ENCODE peak calls at places on chromosomes 7 and 10, in six cellular contexts. G is HCT116, W is H1, C is GM12878, D is K562, F is HepG2. O is an unnamed sample.

GRCh38 chr7:156650042-156650441 is 9.5 kb downstream of the RNF32 start:
- DNase-seq in W (no peak), D (peak; percentile 79), F (peak; percentile 57), C (no peak), G (peak; percentile 33), O (no peak)

GRCh38 chr10:132458071-132458594 is 61.1 kb downstream of the PWWP2B start:
- DNase-seq in G (no peak), W (no peak), D (no peak), F (no peak), C (no peak), O (no peak)

GRCh38 chr7:118877187-118877586 is 652.7 kb downstream of the ANKRD7 start:
- DNase-seq in D (no peak), C (no peak), G (no peak), W (no peak), F (no peak), O (no peak)

GRCh38 chr10:80075781-80076180 is 2.7 kb upstream of the TMEM254 start:
- DNase-seq in F (no peak), G (no peak), W (no peak), D (no peak), C (no peak), O (no peak)

GRCh38 chr10:4947635-4948596 is 15.3 kb upstream of the AKR1C1 start:
- DNase-seq in F (peak; percentile 100), W (no peak), G (peak; percentile 8), C (no peak), D (no peak), O (no peak)

GRCh38 chr7:116863168-116863670 is 832 bp downstream of the CAPZA2 start:
- DNase-seq in C (no peak), W (peak; percentile 51), F (peak; percentile 19), G (no peak), D (no peak), O (no peak)

GRCh38 chr10:13632407-13632806 is 45.6 kb downstream of the PRPF18 start:
- DNase-seq in W (no peak), F (no peak), C (no peak), D (no peak), G (no peak), O (no peak)

GRCh38 chr7:50355817-50356178 is 51.3 kb downstream of the IKZF1 start:
- DNase-seq in G (no peak), D (peak; percentile 81), W (no peak), C (no peak), F (no peak), O (no peak)

GRCh38 chr10:62327897-62328296 is 46.3 kb upstream of the ZNF365 start:
- DNase-seq in C (no peak), W (no peak), F (no peak), G (no peak), D (no peak), O (no peak)

GRCh38 chr7:105003275-105003674 is 10.7 kb upstream of the KMT2E start:
- DNase-seq in D (no peak), F (no peak), W (no peak), C (no peak), G (no peak), O (no peak)

GRCh38 chr10:79045566-79046175 is 23.1 kb upstream of the ZMIZ1 start:
- DNase-seq in C (no peak), F (no peak), G (no peak), D (no peak), W (no peak), O (no peak)

GRCh38 chr7:139523988-139524815 is 717 bp downstream of the CLEC2L start:
- DNase-seq in C (no peak), W (peak; percentile 66), F (no peak), D (no peak), G (no peak), O (no peak)

GRCh38 chr7:28296571-28297483 is 115.5 kb upstream of the CREB5 start:
- DNase-seq in F (no peak), G (peak; percentile 55), D (peak; percentile 12), C (no peak), W (peak; percentile 80), O (peak; percentile 64)

GRCh38 chr10:71806706-71807556 is 33.6 kb upstream of the VSIR start:
- DNase-seq in G (no peak), D (no peak), F (no peak), C (no peak), W (no peak), O (no peak)

GRCh38 chr7:148973256-148973655 is 55.0 kb downstream of the PDIA4 start:
- DNase-seq in W (no peak), F (no peak), G (no peak), D (no peak), C (no peak), O (no peak)

GRCh38 chr10:45490277-45490676 is 116.3 kb downstream of the ALOX5 start:
- DNase-seq in G (no peak), W (no peak), C (no peak), D (no peak), F (no peak), O (no peak)

GRCh38 chr7:81053623-81054022 is 134.8 kb upstream of the SEMA3C start:
- DNase-seq in W (no peak), C (no peak), D (no peak), G (no peak), F (peak; percentile 9), O (no peak)

GRCh38 chr7:139232377-139232717 is 1.3 kb downstream of the UBN2 start:
- DNase-seq in G (no peak), W (no peak), F (no peak), D (no peak), C (no peak), O (no peak)

GRCh38 chr10:15141136-15142067 is 27.1 kb downstream of the NMT2 start:
- DNase-seq in W (no peak), D (no peak), C (peak; percentile 85), F (peak; percentile 20), G (no peak), O (no peak)

GRCh38 chr10:127417686-127418415 is 131.3 kb upstream of the NPS start:
- DNase-seq in F (no peak), C (no peak), W (no peak), D (no peak), G (no peak), O (no peak)

GRCh38 chr10:72015868-72016267 is 51.7 kb downstream of the CHST3 start:
- DNase-seq in D (no peak), G (no peak), W (no peak), C (no peak), F (no peak), O (no peak)

GRCh38 chr7:92557249-92557648 is 28.7 kb downstream of the RBM48 start:
- DNase-seq in G (no peak), F (no peak), W (no peak), D (no peak), C (no peak), O (no peak)

GRCh38 chr7:39144420-39144819 is 166.7 kb downstream of the POU6F2 start:
- DNase-seq in C (no peak), W (no peak), G (no peak), D (no peak), F (no peak), O (no peak)

GRCh38 chr10:119479048-119479394 is 63.5 kb downstream of the RGS10 start:
- DNase-seq in G (no peak), W (no peak), C (no peak), F (no peak), D (no peak), O (no peak)

GRCh38 chr10:119477444-119477843 is 65.1 kb downstream of the RGS10 start:
- DNase-seq in G (no peak), F (no peak), D (no peak), C (peak; percentile 47), W (no peak), O (no peak)

GRCh38 chr10:119480667-119481066 is 61.9 kb downstream of the RGS10 start:
- DNase-seq in G (no peak), F (no peak), W (no peak), C (no peak), D (no peak), O (no peak)

GRCh38 chr10:119479532-119479931 is 63.0 kb downstream of the RGS10 start:
- DNase-seq in D (no peak), W (peak; percentile 55), G (no peak), C (no peak), F (no peak), O (peak; percentile 57)

GRCh38 chr10:119478111-119479047 is 64.1 kb downstream of the RGS10 start:
- DNase-seq in W (no peak), C (peak; percentile 46), D (no peak), F (no peak), G (no peak), O (no peak)
- TF ChIP-seq ZNF274 in W (no peak), C (no peak), D (no peak), F (no peak), G (no peak), O (no peak)

GRCh38 chr10:11822031-11822756 is 962 bp upstream of the PROSER2 start:
- DNase-seq in C (no peak), W (no peak), D (no peak), G (no peak), F (no peak), O (no peak)

GRCh38 chr10:11823122-11823988 is at the start of gene PROSER2:
- DNase-seq in C (no peak), D (peak; percentile 81), F (no peak), G (peak; percentile 27), W (peak; percentile 76), O (no peak)

GRCh38 chr10:11823989-11824346 is 812 bp downstream of the PROSER2 start:
- DNase-seq in D (no peak), C (no peak), F (no peak), W (no peak), G (no peak), O (no peak)

GRCh38 chr10:11824376-11824775 is 1.2 kb downstream of the PROSER2 start:
- DNase-seq in G (no peak), W (no peak), F (peak; percentile 36), C (no peak), D (no peak), O (no peak)

GRCh38 chr10:11822809-11823121 is 391 bp upstream of the PROSER2 start:
- DNase-seq in D (no peak), G (no peak), W (no peak), C (no peak), F (no peak), O (no peak)
- H3K9ac ChIP-seq in D (peak overlapping the region; percentile 73), G (peak overlapping the region; percentile 95), W (no peak overlapping the region), C (no peak overlapping the region), F (peak overlapping the region; percentile 84), O (peak overlapping the region; percentile 80)

GRCh38 chr7:157944051-157944450 is 607.2 kb downstream of the DNAJB6 start:
- DNase-seq in W (no peak), D (no peak), F (no peak), C (no peak), G (no peak), O (no peak)

GRCh38 chr7:157944734-157945291 is 608.0 kb downstream of the DNAJB6 start:
- DNase-seq in C (no peak), W (no peak), G (no peak), D (no peak), F (peak; percentile 40), O (no peak)

GRCh38 chr7:157947504-157947903 is 610.7 kb downstream of the DNAJB6 start:
- DNase-seq in W (no peak), C (no peak), D (no peak), G (no peak), F (no peak), O (no peak)

GRCh38 chr7:157945401-157945800 is 608.6 kb downstream of the DNAJB6 start:
- DNase-seq in C (no peak), W (no peak), G (no peak), F (no peak), D (no peak), O (no peak)

GRCh38 chr7:157946398-157947060 is 609.7 kb downstream of the DNAJB6 start:
- DNase-seq in W (no peak), G (no peak), F (no peak), C (no peak), D (no peak), O (no peak)
- H3K9me3 ChIP-seq in W (peaks cover 27% of the 10 kb centered on the region), G (no peaks in the 10 kb centered on the region), F (peaks cover 8% of the 10 kb centered on the region), C (peaks cover 2% of the 10 kb centered on the region), D (peaks cover 1% of the 10 kb centered on the region), O (peaks cover 19% of the 10 kb centered on the region)

GRCh38 chr7:70935311-70935710 is 196.6 kb upstream of the GALNT17 start:
- DNase-seq in W (no peak), D (no peak), G (no peak), F (no peak), C (no peak), O (no peak)
- TF ChIP-seq ZNF274 in W (no peak), D (no peak), G (no peak), F (no peak), C (no peak), O (no peak)